ENCODE peak calls at places on chromosomes 4 and X, in ten cellular contexts. Q, W, G, Z, P, S, C, B, F and N are unnamed samples.

GRCh38 chrX:131763674-131764073 is 219.8 kb downstream of the OR13H1 start:
- DNase-seq in Q (peak; percentile 62), W (no peak), G (no peak), Z (no peak), P (peak; percentile 15), S (peak; percentile 93), C (peak; percentile 58), B (no peak), F (peak; percentile 93), N (peak; percentile 31)

GRCh38 chrX:10769165-10769564 is 148.8 kb upstream of the MID1 start:
- DNase-seq in Q (peak; percentile 44), W (no peak), G (peak; percentile 42), Z (no peak), P (peak; percentile 28), S (no peak), C (no peak), B (no peak), F (no peak), N (peak; percentile 61)

GRCh38 chr4:26823583-26823982 is 37.1 kb upstream of the STIM2 start:
- DNase-seq in Q (no peak), W (no peak), G (no peak), Z (no peak), P (no peak), S (no peak), C (no peak), B (no peak), F (no peak), N (no peak)

GRCh38 chr4:139207873-139208403 is 30.9 kb upstream of the ELF2 start:
- DNase-seq in Q (no peak), W (no peak), G (no peak), Z (no peak), P (no peak), S (no peak), C (no peak), B (no peak), F (no peak), N (no peak)

GRCh38 chrX:150767475-150768131 is 74.4 kb downstream of the MTMR1 start:
- DNase-seq in Q (no peak), W (no peak), G (no peak), Z (no peak), P (no peak), S (no peak), C (no peak), B (peak; percentile 44), F (peak; percentile 69), N (peak; percentile 89)

GRCh38 chrX:131331152-131331551 is 42.0 kb upstream of the IGSF1 start:
- DNase-seq in Q (no peak), W (no peak), G (no peak), Z (no peak), P (no peak), S (no peak), C (no peak), B (no peak), F (no peak), N (no peak)

GRCh38 chr4:118265312-118266144 is 87.3 kb downstream of the PRSS12 start:
- DNase-seq in Q (no peak), W (no peak), G (peak; percentile 79), Z (no peak), P (no peak), S (no peak), C (no peak), B (peak; percentile 48), F (no peak), N (no peak)

GRCh38 chr4:24211821-24212220 is 322.0 kb upstream of the PPARGC1A start:
- DNase-seq in Q (no peak), W (no peak), G (no peak), Z (no peak), P (no peak), S (no peak), C (no peak), B (no peak), F (no peak), N (no peak)

GRCh38 chrX:295136-295535 is 14.0 kb downstream of the PLCXD1 start:
- DNase-seq in Q (no peak), W (no peak), G (no peak), Z (no peak), P (no peak), S (no peak), C (no peak), B (no peak), F (no peak), N (no peak)

GRCh38 chr4:151226004-151226932 is 50.7 kb upstream of the PRSS48 start:
- DNase-seq in Q (no peak), W (no peak), G (peak; percentile 34), Z (no peak), P (no peak), S (no peak), C (no peak), B (peak; percentile 81), F (no peak), N (peak; percentile 77)

GRCh38 chrX:109931677-109932076 is 71.2 kb upstream of the TMEM164 start:
- DNase-seq in Q (no peak), W (no peak), G (no peak), Z (no peak), P (no peak), S (no peak), C (no peak), B (no peak), F (no peak), N (no peak)

GRCh38 chr4:176838611-176839411 is 46.1 kb upstream of the VEGFC start:
- DNase-seq in Q (no peak), W (no peak), G (peak; percentile 88), Z (no peak), P (no peak), S (no peak), C (no peak), B (peak; percentile 93), F (no peak), N (peak; percentile 49)

GRCh38 chrX:37759878-37760418 is 19.9 kb upstream of the CYBB start:
- DNase-seq in Q (no peak), W (no peak), G (no peak), Z (no peak), P (no peak), S (no peak), C (no peak), B (no peak), F (no peak), N (no peak)

GRCh38 chr4:11966782-11967181 is 538.1 kb upstream of the HS3ST1 start:
- DNase-seq in Q (no peak), W (no peak), G (no peak), Z (no peak), P (no peak), S (no peak), C (no peak), B (no peak), F (no peak), N (no peak)

GRCh38 chr4:74308215-74308614 is at the start of gene EPGN:
- DNase-seq in Q (no peak), W (no peak), G (no peak), Z (no peak), P (no peak), S (no peak), C (no peak), B (peak; percentile 92), F (no peak), N (no peak)

GRCh38 chr4:53620956-53621355 is 29.7 kb upstream of the LNX1 start:
- DNase-seq in Q (no peak), W (no peak), G (no peak), Z (no peak), P (no peak), S (no peak), C (no peak), B (no peak), F (no peak), N (no peak)

GRCh38 chrX:21166302-21166982 is 207.8 kb upstream of the CNKSR2 start:
- DNase-seq in Q (no peak), W (no peak), G (peak; percentile 19), Z (no peak), P (no peak), S (no peak), C (no peak), B (peak; percentile 57), F (no peak), N (peak; percentile 46)

GRCh38 chrX:103722505-103722904 is 11.8 kb downstream of the TMEM31 start:
- DNase-seq in Q (no peak), W (no peak), G (no peak), Z (no peak), P (no peak), S (no peak), C (no peak), B (peak; percentile 81), F (no peak), N (peak; percentile 66)